ENCODE peak calls at places on chromosomes 13 and 19, in six cellular contexts. G is amniotic stem cell, M is T follicular helper cell, V is H1, X is dermis microvascular lymphatic vessel endothelial cell, Q is OCI-M1. H is an unnamed sample.

GRCh38 chr13:113591750-113592149 is 7.2 kb downstream of the TFDP1 start:
- DNase-seq in G (no peak), M (no peak), V (peak), X (no peak), Q (no peak), H (no peak)

GRCh38 chr13:83880275-83881027 is 1.8 kb downstream of the SLITRK1 start:
- DNase-seq in G (no peak), M (no peak), V (peak), X (no peak), Q (no peak), H (no peak)

GRCh38 chr13:110259651-110260050 is 47.3 kb downstream of the COL4A1 start:
- DNase-seq in G (no peak), M (no peak), V (no peak), X (no peak), Q (no peak), H (no peak)

GRCh38 chr13:95924389-95924994 is 128.7 kb downstream of the UGGT2 start:
- DNase-seq in G (peak), M (no peak), V (no peak), X (no peak), Q (peak), H (no peak)

GRCh38 chr13:43230989-43231388 is 207.6 kb downstream of the DNAJC15 start:
- DNase-seq in G (no peak), M (no peak), V (no peak), X (no peak), Q (no peak), H (no peak)

GRCh38 chr19:39319098-39319891 is 1.4 kb downstream of the LRFN1 start:
- DNase-seq in G (no peak), M (no peak), V (no peak), X (no peak), Q (no peak), H (no peak)

GRCh38 chr19:45498411-45499195 is at the start of gene PPM1N:
- DNase-seq in G (no peak), M (peak), V (peak), X (no peak), Q (no peak), H (no peak)

GRCh38 chr13:96080676-96081075 is 9.2 kb upstream of the HS6ST3 start:
- DNase-seq in G (no peak), M (no peak), V (no peak), X (no peak), Q (no peak), H (no peak)

GRCh38 chr13:51637852-51638496 is 53.7 kb downstream of the WDFY2 start:
- DNase-seq in G (no peak), M (no peak), V (no peak), X (no peak), Q (no peak), H (no peak)

GRCh38 chr13:24194447-24194846 is 33.9 kb downstream of the SPATA13 start:
- DNase-seq in G (no peak), M (no peak), V (no peak), X (no peak), Q (no peak), H (no peak)

GRCh38 chr13:46728777-46729176 is 68.2 kb downstream of the ESD start:
- DNase-seq in G (no peak), M (no peak), V (no peak), X (no peak), Q (peak), H (no peak)

GRCh38 chr19:42317535-42317934 is 4.4 kb downstream of the TMEM145 start:
- DNase-seq in G (no peak), M (no peak), V (no peak), X (no peak), Q (no peak), H (no peak)

H was measured in left colon.